ENCODE peak calls at places on chromosomes 11 and 22, in six cellular contexts. One of them, this sample, is unnamed.

GRCh38 chr22:28560005-28560742 is 119.5 kb downstream of the TTC28 start:
- DNase-seq in NCI-H2029: no peak
- DNase-seq in RWPE2: no peak
- DNase-seq in GM06990: no peak
- DNase-seq in astrocyte of the spinal cord: peak; percentile 12
- DNase-seq in adipocyte: peak; percentile 60
- DNase-seq in this sample: no peak

GRCh38 chr11:15190611-15191010 is 75.9 kb downstream of the INSC start:
- DNase-seq in adipocyte: no peak
- DNase-seq in RWPE2: no peak
- DNase-seq in astrocyte of the spinal cord: no peak
- DNase-seq in GM06990: no peak
- DNase-seq in NCI-H2029: no peak
- DNase-seq in this sample: no peak

GRCh38 chr22:47736166-47737034 is 974.0 kb downstream of the TBC1D22A start:
- DNase-seq in NCI-H2029: no peak
- DNase-seq in RWPE2: no peak
- DNase-seq in astrocyte of the spinal cord: no peak
- DNase-seq in GM06990: no peak
- DNase-seq in adipocyte: no peak
- DNase-seq in this sample: no peak

GRCh38 chr22:35882226-35883027 is 146.2 kb downstream of the RBFOX2 start:
- DNase-seq in RWPE2: no peak
- DNase-seq in GM06990: no peak
- DNase-seq in adipocyte: peak; percentile 43
- DNase-seq in astrocyte of the spinal cord: no peak
- DNase-seq in NCI-H2029: no peak
- DNase-seq in this sample: no peak

GRCh38 chr11:35282226-35282882 is 137.0 kb downstream of the SLC1A2 start:
- DNase-seq in GM06990: no peak
- DNase-seq in NCI-H2029: no peak
- DNase-seq in RWPE2: no peak
- DNase-seq in astrocyte of the spinal cord: peak; percentile 40
- DNase-seq in adipocyte: peak; percentile 48
- DNase-seq in this sample: no peak

GRCh38 chr22:46737105-46737975 is 712 bp downstream of the CERK start:
- DNase-seq in NCI-H2029: no peak
- DNase-seq in adipocyte: peak; percentile 71
- DNase-seq in astrocyte of the spinal cord: peak; percentile 47
- DNase-seq in GM06990: peak; percentile 69
- DNase-seq in RWPE2: no peak
- DNase-seq in this sample: no peak

GRCh38 chr11:73317373-73317772 is 9.3 kb downstream of the ARHGEF17 start:
- DNase-seq in adipocyte: no peak
- DNase-seq in astrocyte of the spinal cord: no peak
- DNase-seq in GM06990: no peak
- DNase-seq in RWPE2: no peak
- DNase-seq in NCI-H2029: no peak
- DNase-seq in this sample: peak; percentile 93

GRCh38 chr11:9150501-9150900 is 59.1 kb upstream of the SCUBE2 start:
- DNase-seq in GM06990: no peak
- DNase-seq in RWPE2: no peak
- DNase-seq in NCI-H2029: no peak
- DNase-seq in adipocyte: peak; percentile 56
- DNase-seq in astrocyte of the spinal cord: peak; percentile 66
- DNase-seq in this sample: no peak

GRCh38 chr11:85710912-85711311 is 24.9 kb upstream of the CCDC89 start:
- DNase-seq in RWPE2: no peak
- DNase-seq in astrocyte of the spinal cord: no peak
- DNase-seq in GM06990: no peak
- DNase-seq in adipocyte: no peak
- DNase-seq in NCI-H2029: no peak
- DNase-seq in this sample: no peak

GRCh38 chr11:12113294-12113693 is 2.9 kb downstream of the MICAL2 start:
- DNase-seq in NCI-H2029: no peak
- DNase-seq in RWPE2: no peak
- DNase-seq in adipocyte: no peak
- DNase-seq in GM06990: no peak
- DNase-seq in astrocyte of the spinal cord: peak; percentile 44
- DNase-seq in this sample: no peak

GRCh38 chr11:102157219-102157618 is 47.0 kb downstream of the YAP1 start:
- DNase-seq in RWPE2: no peak
- DNase-seq in astrocyte of the spinal cord: peak; percentile 61
- DNase-seq in GM06990: no peak
- DNase-seq in adipocyte: peak; percentile 63
- DNase-seq in NCI-H2029: no peak
- DNase-seq in this sample: peak; percentile 76

GRCh38 chr22:44924724-44925123 is 85.1 kb downstream of the PHF21B start:
- DNase-seq in adipocyte: no peak
- DNase-seq in astrocyte of the spinal cord: no peak
- DNase-seq in RWPE2: no peak
- DNase-seq in GM06990: no peak
- DNase-seq in NCI-H2029: no peak
- DNase-seq in this sample: no peak

GRCh38 chr22:44180706-44181032 is at the start of gene PARVG:
- DNase-seq in astrocyte of the spinal cord: no peak
- DNase-seq in NCI-H2029: no peak
- DNase-seq in RWPE2: no peak
- DNase-seq in adipocyte: no peak
- DNase-seq in GM06990: peak; percentile 50
- DNase-seq in this sample: no peak

GRCh38 chr22:28544431-28544868 is 135.2 kb downstream of the TTC28 start:
- DNase-seq in NCI-H2029: no peak
- DNase-seq in adipocyte: no peak
- DNase-seq in GM06990: no peak
- DNase-seq in astrocyte of the spinal cord: no peak
- DNase-seq in RWPE2: no peak
- DNase-seq in this sample: no peak

GRCh38 chr22:45302047-45302446 is 7.7 kb upstream of the FAM118A start:
- DNase-seq in NCI-H2029: peak; percentile 59
- DNase-seq in adipocyte: peak; percentile 96
- DNase-seq in RWPE2: no peak
- DNase-seq in GM06990: no peak
- DNase-seq in astrocyte of the spinal cord: peak; percentile 83
- DNase-seq in this sample: no peak

GRCh38 chr11:9804414-9804902 is 140.6 kb downstream of the SWAP70 start:
- DNase-seq in astrocyte of the spinal cord: no peak
- DNase-seq in adipocyte: no peak
- DNase-seq in GM06990: no peak
- DNase-seq in RWPE2: no peak
- DNase-seq in NCI-H2029: no peak
- DNase-seq in this sample: no peak

GRCh38 chr11:72410956-72411355 is 23.4 kb downstream of the CLPB start:
- DNase-seq in GM06990: no peak
- DNase-seq in adipocyte: no peak
- DNase-seq in RWPE2: no peak
- DNase-seq in astrocyte of the spinal cord: no peak
- DNase-seq in NCI-H2029: no peak
- DNase-seq in this sample: peak; percentile 8

GRCh38 chr11:13769188-13769587 is 100.7 kb downstream of the FAR1 start:
- DNase-seq in GM06990: no peak
- DNase-seq in NCI-H2029: no peak
- DNase-seq in RWPE2: no peak
- DNase-seq in astrocyte of the spinal cord: no peak
- DNase-seq in adipocyte: no peak
- DNase-seq in this sample: no peak

GRCh38 chr22:18021431-18021830 is 2.9 kb downstream of the MICAL3 start:
- DNase-seq in NCI-H2029: no peak
- DNase-seq in adipocyte: no peak
- DNase-seq in astrocyte of the spinal cord: no peak
- DNase-seq in RWPE2: no peak
- DNase-seq in GM06990: no peak
- DNase-seq in this sample: no peak

GRCh38 chr11:64613648-64614047 is 22.6 kb downstream of the SLC22A12 start:
- DNase-seq in RWPE2: no peak
- DNase-seq in GM06990: no peak
- DNase-seq in adipocyte: no peak
- DNase-seq in astrocyte of the spinal cord: no peak
- DNase-seq in NCI-H2029: no peak
- DNase-seq in this sample: no peak

GRCh38 chr11:118916842-118917388 is 8.8 kb downstream of the BCL9L start:
- DNase-seq in NCI-H2029: no peak
- DNase-seq in adipocyte: peak; percentile 84
- DNase-seq in astrocyte of the spinal cord: peak; percentile 77
- DNase-seq in RWPE2: peak; percentile 64
- DNase-seq in GM06990: no peak
- DNase-seq in this sample: peak; percentile 90

GRCh38 chr11:43853766-43854165 is 26.9 kb upstream of the ALKBH3 start:
- DNase-seq in GM06990: no peak
- DNase-seq in RWPE2: no peak
- DNase-seq in adipocyte: no peak
- DNase-seq in NCI-H2029: no peak
- DNase-seq in astrocyte of the spinal cord: no peak
- DNase-seq in this sample: no peak

GRCh38 chr11:110196884-110197420 is 99.5 kb downstream of the RDX start:
- DNase-seq in GM06990: no peak
- DNase-seq in astrocyte of the spinal cord: no peak
- DNase-seq in NCI-H2029: no peak
- DNase-seq in RWPE2: no peak
- DNase-seq in adipocyte: no peak
- DNase-seq in this sample: no peak

GRCh38 chr11:94762208-94762607 is 5.9 kb upstream of the AMOTL1 start:
- DNase-seq in GM06990: no peak
- DNase-seq in adipocyte: peak; percentile 46
- DNase-seq in astrocyte of the spinal cord: no peak
- DNase-seq in NCI-H2029: no peak
- DNase-seq in RWPE2: no peak
- DNase-seq in this sample: no peak

GRCh38 chr11:17352925-17353227 is 1.3 kb downstream of the NCR3LG1 start:
- DNase-seq in GM06990: peak; percentile 33
- DNase-seq in astrocyte of the spinal cord: no peak
- DNase-seq in RWPE2: no peak
- DNase-seq in adipocyte: peak; percentile 66
- DNase-seq in NCI-H2029: peak; percentile 55
- DNase-seq in this sample: peak; percentile 69

GRCh38 chr22:42490244-42490832 is 29.3 kb downstream of the RRP7A start:
- DNase-seq in RWPE2: no peak
- DNase-seq in adipocyte: no peak
- DNase-seq in GM06990: no peak
- DNase-seq in astrocyte of the spinal cord: no peak
- DNase-seq in NCI-H2029: no peak
- DNase-seq in this sample: no peak

GRCh38 chr22:36546092-36546804 is 17.3 kb upstream of the EIF3D start:
- DNase-seq in NCI-H2029: peak; percentile 33
- DNase-seq in RWPE2: no peak
- DNase-seq in astrocyte of the spinal cord: peak; percentile 47
- DNase-seq in adipocyte: peak; percentile 76
- DNase-seq in GM06990: no peak
- DNase-seq in this sample: no peak

GRCh38 chr22:35335468-35335867 is 35.8 kb downstream of the TOM1 start:
- DNase-seq in adipocyte: no peak
- DNase-seq in NCI-H2029: no peak
- DNase-seq in astrocyte of the spinal cord: no peak
- DNase-seq in RWPE2: no peak
- DNase-seq in GM06990: no peak
- DNase-seq in this sample: no peak

GRCh38 chr22:22913989-22914388 is 26.4 kb downstream of the IGLL5 start:
- DNase-seq in astrocyte of the spinal cord: no peak
- DNase-seq in RWPE2: no peak
- DNase-seq in GM06990: no peak
- DNase-seq in adipocyte: no peak
- DNase-seq in NCI-H2029: no peak
- DNase-seq in this sample: no peak

GRCh38 chr11:127023991-127024390 is 23.4 kb upstream of the KIRREL3 start:
- DNase-seq in RWPE2: no peak
- DNase-seq in adipocyte: no peak
- DNase-seq in NCI-H2029: no peak
- DNase-seq in GM06990: no peak
- DNase-seq in astrocyte of the spinal cord: no peak
- DNase-seq in this sample: no peak

This sample was measured in sigmoid colon.